ENCODE peak calls at places on chromosome 14, in five cellular contexts. B is CD4-positive, alpha-beta memory T cell; K is tibial artery; R is left lung; D is right cardiac atrium. F is an unnamed sample.

GRCh38 chr14:42475289-42475688 is 868.6 kb downstream of the LRFN5 start:
- DNase-seq in K (no peak), R (no peak), B (no peak), D (no peak), F (no peak)

GRCh38 chr14:65019944-65020566 is 33.4 kb downstream of the FNTB start:
- DNase-seq in K (no peak), R (no peak), D (no peak), B (no peak), F (no peak)

GRCh38 chr14:59460378-59460777 is 4.8 kb downstream of the GPR135 start:
- DNase-seq in B (no peak), R (no peak), D (no peak), K (no peak), F (no peak)

GRCh38 chr14:91202234-91202974 is 42.1 kb downstream of the GPR68 start:
- DNase-seq in R (peak; percentile 59), K (peak; percentile 46), D (peak; percentile 82), B (no peak), F (no peak)

GRCh38 chr14:80924365-80925103 is 17.0 kb downstream of the CEP128 start:
- DNase-seq in D (no peak), B (no peak), K (no peak), R (no peak), F (no peak)

GRCh38 chr14:104444159-104445030 is 135.2 kb upstream of the C14orf180 start:
- DNase-seq in R (no peak), K (peak; percentile 9), B (no peak), D (no peak), F (no peak)

GRCh38 chr14:89417111-89417468 is at the start of gene FOXN3:
- DNase-seq in D (peak; percentile 97), R (peak; percentile 95), K (peak; percentile 91), B (peak; percentile 84), F (peak; percentile 65)

GRCh38 chr14:36271939-36272907 is 48.2 kb downstream of the MBIP start:
- DNase-seq in R (no peak), K (peak; percentile 22), D (peak; percentile 31), B (no peak), F (no peak)

GRCh38 chr14:65251213-65251612 is 148.9 kb upstream of the MAX start:
- DNase-seq in K (peak; percentile 58), D (no peak), R (no peak), B (no peak), F (peak; percentile 67)

GRCh38 chr14:68986926-68987652 is 8.0 kb upstream of the ACTN1 start:
- DNase-seq in B (no peak), D (no peak), K (no peak), R (no peak), F (no peak)

GRCh38 chr14:102827716-102828115 is 50.5 kb downstream of the TRAF3 start:
- DNase-seq in B (no peak), K (no peak), D (no peak), R (no peak), F (no peak)

GRCh38 chr14:64645220-64645891 is 58.9 kb upstream of the PLEKHG3 start:
- DNase-seq in R (no peak), K (no peak), D (no peak), B (no peak), F (no peak)

GRCh38 chr14:68822132-68822651 is 29.3 kb upstream of the ZFP36L1 start:
- DNase-seq in K (no peak), B (no peak), R (no peak), D (no peak), F (no peak)

GRCh38 chr14:21024668-21025373 is at the start of gene NDRG2:
- DNase-seq in K (peak; percentile 82), B (peak; percentile 71), R (peak; percentile 79), D (peak; percentile 96), F (no peak)

GRCh38 chr14:88189040-88189839 is 133.8 kb downstream of the KCNK10 start:
- DNase-seq in B (peak; percentile 29), R (peak; percentile 60), K (peak; percentile 85), D (no peak), F (no peak)

GRCh38 chr14:38941485-38941884 is 161.6 kb downstream of the SEC23A start:
- DNase-seq in R (no peak), D (no peak), B (no peak), K (no peak), F (no peak)

GRCh38 chr14:104876251-104876699 is 11.2 kb downstream of the CEP170B start:
- DNase-seq in B (no peak), K (no peak), R (no peak), D (peak; percentile 55), F (no peak)

GRCh38 chr14:35365130-35366047 is 39.2 kb downstream of the NFKBIA start:
- DNase-seq in K (peak; percentile 91), B (no peak), R (peak; percentile 89), D (peak; percentile 70), F (peak; percentile 87)

GRCh38 chr14:104316121-104316722 is 177.8 kb downstream of the KIF26A start:
- DNase-seq in B (no peak), D (peak; percentile 48), R (no peak), K (no peak), F (peak; percentile 58)

GRCh38 chr14:94124582-94125377 is 4.6 kb downstream of the IFI27L2 start:
- DNase-seq in R (no peak), B (no peak), K (no peak), D (no peak), F (no peak)

GRCh38 chr14:65940056-65940735 is 527.7 kb downstream of the FUT8 start:
- DNase-seq in D (no peak), B (no peak), K (no peak), R (no peak), F (no peak)

GRCh38 chr14:96267916-96268315 is 11.9 kb downstream of the BDKRB1 start:
- DNase-seq in K (no peak), R (no peak), B (no peak), D (no peak), F (no peak)

GRCh38 chr14:61190341-61190740 is 90.8 kb downstream of the TMEM30B start:
- DNase-seq in K (no peak), B (no peak), D (no peak), R (no peak), F (no peak)

GRCh38 chr14:43449291-43449690 is 1057.8 kb downstream of the FSCB start:
- DNase-seq in K (no peak), D (no peak), R (no peak), B (no peak), F (no peak)

GRCh38 chr14:105069887-105070759 is 4.9 kb upstream of the GPR132 start:
- DNase-seq in K (peak; percentile 62), D (peak; percentile 79), R (no peak), B (no peak), F (no peak)

GRCh38 chr14:90554341-90554740 is 157.5 kb downstream of the CALM1 start:
- DNase-seq in K (peak; percentile 48), R (no peak), D (peak; percentile 84), B (no peak), F (no peak)

GRCh38 chr14:95495538-95496025 is 20.9 kb downstream of the SYNE3 start:
- DNase-seq in B (no peak), K (peak; percentile 22), R (no peak), D (no peak), F (no peak)

GRCh38 chr14:101235042-101235871 is 326.0 kb upstream of the DIO3 start:
- DNase-seq in D (peak; percentile 84), K (peak; percentile 49), R (peak; percentile 38), B (no peak), F (no peak)
- H3K27ac ChIP-seq in D (no peak overlapping the region), K (no peak overlapping the region), R (no peak overlapping the region), B (no peak overlapping the region), F (no peak overlapping the region)

GRCh38 chr14:71815110-71815509 is 117.1 kb upstream of the RGS6 start:
- DNase-seq in R (no peak), B (no peak), K (no peak), D (no peak), F (no peak)
- H3K27ac ChIP-seq in R (no peak overlapping the region), B (no peak overlapping the region), K (no peak overlapping the region), D (no peak overlapping the region), F (no peak overlapping the region)

GRCh38 chr14:23112359-23113178 is 6.5 kb downstream of the CEBPE start:
- DNase-seq in K (no peak), D (no peak), R (no peak), B (no peak), F (no peak)

GRCh38 chr14:23114120-23114458 is 5.0 kb downstream of the CEBPE start:
- DNase-seq in K (no peak), R (no peak), B (no peak), D (no peak), F (no peak)

GRCh38 chr14:23115492-23115850 is 3.6 kb downstream of the CEBPE start:
- DNase-seq in K (no peak), R (no peak), B (no peak), D (no peak), F (no peak)

GRCh38 chr14:23114669-23115491 is 4.2 kb downstream of the CEBPE start:
- DNase-seq in R (peak; percentile 63), B (no peak), K (no peak), D (no peak), F (peak; percentile 33)

DNA sequence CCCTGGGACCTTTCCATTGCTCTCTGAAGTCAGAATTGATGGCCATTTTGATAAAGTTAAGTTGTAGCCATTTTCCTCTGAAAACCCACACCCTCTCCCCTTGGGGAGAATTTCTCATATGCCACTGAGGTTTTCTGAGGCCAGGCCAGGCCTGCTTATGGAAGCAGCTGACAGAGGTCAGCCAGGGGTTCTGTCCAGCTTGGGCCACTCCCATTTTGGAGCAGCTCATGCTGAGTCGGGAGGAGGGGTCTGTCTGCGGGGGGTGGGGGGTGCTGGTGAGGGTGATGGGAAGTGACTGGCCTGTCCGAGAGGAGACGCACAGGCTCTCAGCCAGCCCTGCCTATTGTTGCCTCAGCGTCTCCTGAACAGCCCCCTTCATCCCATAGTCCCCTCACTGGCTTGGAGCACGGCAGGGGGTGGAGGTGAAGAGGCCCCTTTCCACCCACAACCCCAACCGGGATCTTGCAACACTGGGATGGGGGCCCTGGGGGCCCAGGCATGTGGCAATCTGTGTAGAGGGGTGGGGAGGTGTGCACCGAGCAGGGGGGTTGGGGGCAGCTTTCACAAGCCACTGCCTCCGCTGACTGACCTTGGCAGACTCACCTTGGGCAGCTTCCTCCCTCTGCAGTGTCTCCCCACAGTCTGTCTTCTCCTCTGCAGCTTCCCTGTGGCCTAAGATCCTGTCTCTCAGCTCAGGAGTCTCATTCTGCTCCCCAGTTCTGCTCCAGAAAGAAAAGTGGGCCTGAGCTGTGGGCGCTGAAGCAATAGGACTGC is 5.5 kb downstream of the CEBPE start:
- DNase-seq in D (no peak), K (no peak), R (no peak), B (no peak), F (no peak)
- H3K27ac ChIP-seq in D (no peak overlapping the region), K (no peak overlapping the region), R (peak overlapping the region; percentile 63), B (no peak overlapping the region), F (no peak overlapping the region)

GRCh38 chr14:52007637-52008036 is 18.3 kb downstream of the RTRAF start:
- DNase-seq in B (no peak), D (no peak), K (no peak), R (no peak), F (no peak)
- H3K27ac ChIP-seq in B (no peak overlapping the region), D (no peak overlapping the region), K (no peak overlapping the region), R (no peak overlapping the region), F (no peak overlapping the region)

GRCh38 chr14:74954232-74954946 is 1.0 kb downstream of the PGF start:
- DNase-seq in D (peak; percentile 75), R (no peak), B (no peak), K (no peak), F (no peak)

GRCh38 chr14:74952195-74952665 is 3.2 kb downstream of the PGF start:
- DNase-seq in R (no peak), K (no peak), B (no peak), D (no peak), F (no peak)

GRCh38 chr14:74953686-74954085 is 1.7 kb downstream of the PGF start:
- DNase-seq in K (no peak), D (no peak), B (no peak), R (no peak), F (no peak)

GRCh38 chr14:74951443-74952194 is 3.8 kb downstream of the PGF start:
- DNase-seq in K (peak; percentile 18), R (no peak), B (no peak), D (no peak), F (no peak)

GRCh38 chr14:74952697-74953484 is 2.5 kb downstream of the PGF start:
- DNase-seq in D (no peak), R (no peak), K (no peak), B (no peak), F (no peak)
- H3K27ac ChIP-seq in D (no peak overlapping the region), R (no peak overlapping the region), K (peak overlapping the region; percentile 79), B (no peak overlapping the region), F (no peak overlapping the region)